ENCODE peak calls at places on chromosomes 4 and X, in nine cellular contexts. T, G, H, W, P, Q, V, U and O are unnamed samples.

GRCh38 chr4:124111922-124112321 is 600.6 kb downstream of the ANKRD50 start:
- DNase-seq in P (peak), W (peak), G (peak), U (no peak), T (no peak), Q (peak), V (no peak), H (peak), O (no peak)

GRCh38 chr4:149555146-149555545 is 260.5 kb downstream of the IQCM start:
- DNase-seq in P (no peak), H (no peak), U (no peak), Q (no peak), G (peak), V (no peak), W (no peak), T (no peak), O (no peak)

GRCh38 chr4:154946113-154946512 is 165.0 kb downstream of the RBM46 start:
- DNase-seq in U (no peak), H (no peak), Q (no peak), P (no peak), W (no peak), G (no peak), V (no peak), T (no peak), O (no peak)

GRCh38 chr4:30600246-30600645 is 119.9 kb upstream of the PCDH7 start:
- DNase-seq in U (no peak), W (no peak), V (no peak), H (no peak), T (no peak), P (no peak), G (peak), Q (no peak), O (no peak)

GRCh38 chrX:51802917-51803688 is 59.9 kb downstream of the GSPT2 start:
- DNase-seq in P (peak), Q (peak), W (peak), T (peak), H (peak), G (peak), V (peak), U (no peak), O (peak)

GRCh38 chr4:140061883-140062282 is 92.1 kb downstream of the MAML3 start:
- DNase-seq in W (no peak), H (no peak), P (no peak), T (no peak), G (no peak), Q (no peak), V (no peak), U (no peak), O (no peak)

GRCh38 chr4:150261571-150261970 is 183.3 kb downstream of the DCLK2 start:
- DNase-seq in W (no peak), G (no peak), V (no peak), U (no peak), Q (no peak), T (no peak), P (no peak), H (no peak), O (no peak)

GRCh38 chr4:102036619-102037376 is 246.3 kb downstream of the BANK1 start:
- DNase-seq in H (no peak), P (no peak), W (no peak), Q (no peak), G (peak), U (no peak), T (no peak), V (no peak), O (no peak)

GRCh38 chr4:3286335-3287175 is 6.3 kb upstream of the RGS12 start:
- DNase-seq in W (no peak), H (no peak), G (no peak), U (peak), V (no peak), Q (no peak), T (no peak), P (no peak), O (peak)

GRCh38 chrX:40531056-40531826 is 49.5 kb upstream of the ATP6AP2 start:
- DNase-seq in Q (no peak), U (no peak), H (peak), V (no peak), G (no peak), W (no peak), T (no peak), P (no peak), O (no peak)

GRCh38 chrX:153610834-153611209 is 11.9 kb upstream of the CCNQ start:
- DNase-seq in T (no peak), U (no peak), P (no peak), H (no peak), G (no peak), W (no peak), V (no peak), Q (no peak), O (no peak)

GRCh38 chr4:73257995-73258667 is 467 bp downstream of the ANKRD17 start:
- DNase-seq in G (peak), P (peak), U (peak), T (no peak), Q (no peak), V (no peak), W (peak), H (peak), O (peak)

GRCh38 chr4:94511591-94511990 is 59.8 kb downstream of the PDLIM5 start:
- DNase-seq in W (no peak), G (no peak), H (no peak), P (no peak), Q (no peak), U (no peak), V (no peak), T (no peak), O (no peak)

GRCh38 chr4:123877561-123877960 is 481.0 kb downstream of the SPRY1 start:
- DNase-seq in Q (no peak), U (no peak), P (no peak), G (peak), V (no peak), H (no peak), W (no peak), T (no peak), O (no peak)

GRCh38 chr4:188660796-188661195 is 521.6 kb downstream of the TRIML1 start:
- DNase-seq in U (no peak), W (no peak), G (no peak), V (no peak), T (no peak), P (no peak), H (no peak), Q (no peak), O (no peak)

GRCh38 chr4:87783781-87784180 is 15.6 kb upstream of the IBSP start:
- DNase-seq in Q (no peak), V (no peak), W (no peak), H (no peak), G (no peak), T (no peak), U (no peak), P (no peak), O (no peak)

GRCh38 chrX:49257846-49258748 is 6.4 kb downstream of the FOXP3 start:
- DNase-seq in W (no peak), Q (no peak), P (no peak), T (no peak), H (no peak), U (no peak), V (no peak), G (no peak), O (no peak)

GRCh38 chr4:5069916-5070315 is 18.6 kb downstream of the STK32B start:
- DNase-seq in P (no peak), V (no peak), T (no peak), W (no peak), Q (no peak), U (no peak), G (no peak), H (no peak), O (no peak)